ENCODE peak calls at places on chromosome 11, in seven cellular contexts. One of them, this sample, is unnamed.

GRCh38 chr11:102824541-102824940 is 18.9 kb downstream of the MMP3 start:
- DNase-seq in H7: no peak
- DNase-seq in AG04450: no peak
- DNase-seq in CD8-positive, alpha-beta memory T cell: no peak
- DNase-seq in suprapubic skin: no peak
- DNase-seq in AG10803: peak; percentile 54
- DNase-seq in Caco-2: no peak
- DNase-seq in this sample: no peak

GRCh38 chr11:74683279-74683871 is 47.9 kb downstream of the CHRDL2 start:
- DNase-seq in AG10803: peak; percentile 25
- DNase-seq in H7: peak; percentile 89
- DNase-seq in AG04450: no peak
- DNase-seq in suprapubic skin: peak; percentile 51
- DNase-seq in CD8-positive, alpha-beta memory T cell: no peak
- DNase-seq in Caco-2: peak; percentile 17
- DNase-seq in this sample: no peak

GRCh38 chr11:119974467-119974866 is 163.4 kb downstream of the TRIM29 start:
- DNase-seq in AG04450: no peak
- DNase-seq in Caco-2: no peak
- DNase-seq in AG10803: no peak
- DNase-seq in CD8-positive, alpha-beta memory T cell: no peak
- DNase-seq in H7: no peak
- DNase-seq in suprapubic skin: no peak
- DNase-seq in this sample: no peak

GRCh38 chr11:121095561-121095960 is 5.5 kb upstream of the TECTA start:
- DNase-seq in AG10803: no peak
- DNase-seq in H7: no peak
- DNase-seq in suprapubic skin: no peak
- DNase-seq in Caco-2: no peak
- DNase-seq in CD8-positive, alpha-beta memory T cell: no peak
- DNase-seq in AG04450: no peak
- DNase-seq in this sample: no peak

GRCh38 chr11:44003736-44004451 is 43.9 kb upstream of the ACCSL start:
- DNase-seq in CD8-positive, alpha-beta memory T cell: no peak
- DNase-seq in AG04450: no peak
- DNase-seq in Caco-2: peak; percentile 17
- DNase-seq in H7: peak; percentile 16
- DNase-seq in suprapubic skin: no peak
- DNase-seq in AG10803: no peak
- DNase-seq in this sample: no peak

GRCh38 chr11:34105079-34105956 is at the start of gene NAT10:
- DNase-seq in CD8-positive, alpha-beta memory T cell: peak; percentile 97
- DNase-seq in H7: peak; percentile 89
- DNase-seq in Caco-2: peak; percentile 99
- DNase-seq in suprapubic skin: peak; percentile 99
- DNase-seq in AG10803: peak; percentile 99
- DNase-seq in AG04450: peak; percentile 97
- DNase-seq in this sample: peak; percentile 99

GRCh38 chr11:61782841-61783240 is 9.6 kb downstream of the TMEM258 start:
- DNase-seq in AG10803: no peak
- DNase-seq in Caco-2: no peak
- DNase-seq in H7: peak; percentile 42
- DNase-seq in AG04450: no peak
- DNase-seq in CD8-positive, alpha-beta memory T cell: no peak
- DNase-seq in suprapubic skin: no peak
- DNase-seq in this sample: no peak

GRCh38 chr11:19201737-19202605 is at the start of gene CSRP3:
- DNase-seq in Caco-2: no peak
- DNase-seq in CD8-positive, alpha-beta memory T cell: no peak
- DNase-seq in AG10803: peak; percentile 11
- DNase-seq in AG04450: no peak
- DNase-seq in suprapubic skin: no peak
- DNase-seq in H7: no peak
- DNase-seq in this sample: no peak

GRCh38 chr11:126061707-126062678 is 673 bp downstream of the CDON start:
- DNase-seq in AG04450: no peak
- DNase-seq in H7: peak; percentile 79
- DNase-seq in Caco-2: peak; percentile 65
- DNase-seq in AG10803: peak; percentile 12
- DNase-seq in suprapubic skin: peak; percentile 85
- DNase-seq in CD8-positive, alpha-beta memory T cell: peak; percentile 10
- DNase-seq in this sample: peak; percentile 11

GRCh38 chr11:111417766-111418435 is 38.8 kb upstream of the POU2AF1 start:
- DNase-seq in H7: no peak
- DNase-seq in AG10803: peak; percentile 31
- DNase-seq in CD8-positive, alpha-beta memory T cell: no peak
- DNase-seq in Caco-2: peak; percentile 25
- DNase-seq in AG04450: peak; percentile 98
- DNase-seq in suprapubic skin: no peak
- DNase-seq in this sample: peak; percentile 95

GRCh38 chr11:94557391-94557790 is 9.8 kb upstream of the PIWIL4 start:
- DNase-seq in CD8-positive, alpha-beta memory T cell: no peak
- DNase-seq in AG10803: peak; percentile 62
- DNase-seq in Caco-2: no peak
- DNase-seq in H7: no peak
- DNase-seq in suprapubic skin: no peak
- DNase-seq in AG04450: no peak
- DNase-seq in this sample: no peak

GRCh38 chr11:47994417-47994816 is 14.1 kb downstream of the PTPRJ start:
- DNase-seq in suprapubic skin: no peak
- DNase-seq in Caco-2: no peak
- DNase-seq in H7: no peak
- DNase-seq in AG04450: no peak
- DNase-seq in CD8-positive, alpha-beta memory T cell: no peak
- DNase-seq in AG10803: no peak
- DNase-seq in this sample: no peak

GRCh38 chr11:8766043-8766992 is 83.7 kb downstream of the RPL27A start:
- DNase-seq in H7: no peak
- DNase-seq in AG10803: peak; percentile 65
- DNase-seq in suprapubic skin: no peak
- DNase-seq in AG04450: no peak
- DNase-seq in Caco-2: no peak
- DNase-seq in CD8-positive, alpha-beta memory T cell: no peak
- DNase-seq in this sample: no peak

GRCh38 chr11:20609727-20610707 is 10.6 kb downstream of the SLC6A5 start:
- DNase-seq in AG04450: peak; percentile 13
- DNase-seq in AG10803: peak; percentile 51
- DNase-seq in H7: peak; percentile 92
- DNase-seq in CD8-positive, alpha-beta memory T cell: peak; percentile 24
- DNase-seq in suprapubic skin: peak; percentile 69
- DNase-seq in Caco-2: peak; percentile 80
- DNase-seq in this sample: peak; percentile 79

GRCh38 chr11:32891657-32892354 is 805 bp upstream of the QSER1 start:
- DNase-seq in H7: peak; percentile 67
- DNase-seq in Caco-2: no peak
- DNase-seq in AG10803: peak; percentile 11
- DNase-seq in AG04450: no peak
- DNase-seq in CD8-positive, alpha-beta memory T cell: no peak
- DNase-seq in suprapubic skin: no peak
- DNase-seq in this sample: peak; percentile 37

GRCh38 chr11:73596547-73596946 is 1.4 kb downstream of the FAM168A start:
- DNase-seq in Caco-2: no peak
- DNase-seq in AG04450: no peak
- DNase-seq in H7: no peak
- DNase-seq in suprapubic skin: no peak
- DNase-seq in AG10803: no peak
- DNase-seq in CD8-positive, alpha-beta memory T cell: no peak
- DNase-seq in this sample: no peak
- H3K4me3 ChIP-seq in Caco-2: no peak overlapping the region
- H3K4me3 ChIP-seq in AG04450: peak overlapping the region; percentile 80
- H3K4me3 ChIP-seq in H7: no peak overlapping the region
- H3K4me3 ChIP-seq in suprapubic skin: peak overlapping the region; percentile 85
- H3K4me3 ChIP-seq in AG10803: peak overlapping the region; percentile 72
- H3K4me3 ChIP-seq in CD8-positive, alpha-beta memory T cell: peak overlapping the region; percentile 93
- H3K4me3 ChIP-seq in this sample: peak overlapping the region; percentile 93

DNA sequence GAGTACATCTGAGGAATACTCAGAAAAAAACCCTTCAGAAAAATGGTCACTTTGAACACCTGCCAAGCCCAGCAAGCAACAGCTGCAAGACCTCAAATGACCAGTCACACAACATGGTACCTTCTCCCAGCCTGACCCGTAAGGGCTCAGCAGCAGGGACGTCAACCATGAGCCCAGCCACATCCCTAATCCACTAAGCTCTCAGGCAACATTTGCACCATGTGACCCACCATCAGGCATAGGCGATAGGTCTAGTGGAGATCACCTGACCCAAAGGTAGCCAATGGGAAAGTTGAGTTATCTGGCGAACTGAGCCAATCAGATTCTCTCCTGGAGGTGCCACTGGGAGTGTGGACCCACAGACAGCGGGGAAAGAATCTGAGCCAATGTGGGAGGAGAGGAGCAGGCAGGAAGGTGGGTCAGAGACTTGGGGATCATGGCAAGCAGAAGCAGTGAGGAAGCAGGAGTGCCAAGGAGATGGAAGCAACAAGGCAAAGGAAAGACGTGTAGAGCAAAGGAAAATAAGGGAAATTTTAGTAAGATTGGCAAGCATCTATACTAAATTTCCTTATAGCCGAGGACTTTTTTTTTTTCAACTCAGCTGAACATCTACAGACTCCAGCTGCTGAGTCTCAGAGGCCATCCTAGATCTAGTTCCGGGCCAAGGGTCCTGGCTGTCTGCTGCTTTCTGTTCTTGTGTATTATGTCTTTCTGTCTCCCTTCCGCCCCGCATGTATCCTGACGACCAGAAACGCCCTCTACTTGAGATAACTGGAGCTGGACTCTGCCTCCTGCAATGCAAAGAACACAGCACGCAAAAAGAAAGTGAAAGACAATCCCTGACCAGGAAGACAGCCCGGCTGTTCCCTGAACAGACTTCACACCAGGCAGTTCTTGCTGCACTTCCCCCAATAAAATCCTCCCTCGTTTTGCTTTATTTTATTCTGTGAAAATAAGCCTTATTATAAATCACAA is 11.0 kb upstream of the PLAAT2 start:
- DNase-seq in Caco-2: peak; percentile 87
- DNase-seq in CD8-positive, alpha-beta memory T cell: peak; percentile 23
- DNase-seq in H7: no peak
- DNase-seq in AG10803: peak; percentile 55
- DNase-seq in suprapubic skin: no peak
- DNase-seq in AG04450: peak; percentile 72
- DNase-seq in this sample: peak; percentile 80
- H3K4me3 ChIP-seq in Caco-2: peak overlapping the region; percentile 22
- H3K4me3 ChIP-seq in CD8-positive, alpha-beta memory T cell: peak overlapping the region; percentile 40
- H3K4me3 ChIP-seq in H7: no peak overlapping the region
- H3K4me3 ChIP-seq in AG10803: peak overlapping the region; percentile 42
- H3K4me3 ChIP-seq in suprapubic skin: peak overlapping the region; percentile 25
- H3K4me3 ChIP-seq in AG04450: peak overlapping the region; percentile 42
- H3K4me3 ChIP-seq in this sample: peak overlapping the region; percentile 45

GRCh38 chr11:118610220-118610772 is 2.9 kb downstream of the PHLDB1 start:
- DNase-seq in AG10803: no peak
- DNase-seq in H7: peak; percentile 75
- DNase-seq in AG04450: no peak
- DNase-seq in suprapubic skin: peak; percentile 73
- DNase-seq in CD8-positive, alpha-beta memory T cell: peak; percentile 9
- DNase-seq in Caco-2: no peak
- DNase-seq in this sample: no peak
- H3K4me3 ChIP-seq in AG10803: peak overlapping the region; percentile 72
- H3K4me3 ChIP-seq in H7: peak overlapping the region; percentile 34
- H3K4me3 ChIP-seq in AG04450: peak overlapping the region; percentile 83
- H3K4me3 ChIP-seq in suprapubic skin: peak overlapping the region; percentile 69
- H3K4me3 ChIP-seq in CD8-positive, alpha-beta memory T cell: peak overlapping the region; percentile 43
- H3K4me3 ChIP-seq in Caco-2: no peak overlapping the region
- H3K4me3 ChIP-seq in this sample: no peak overlapping the region

GRCh38 chr11:118174006-118174567 is 2.4 kb downstream of the SCN2B start:
- DNase-seq in AG10803: no peak
- DNase-seq in H7: no peak
- DNase-seq in Caco-2: no peak
- DNase-seq in CD8-positive, alpha-beta memory T cell: no peak
- DNase-seq in AG04450: no peak
- DNase-seq in suprapubic skin: no peak
- DNase-seq in this sample: no peak

GRCh38 chr11:118175031-118175531 is 1.4 kb downstream of the SCN2B start:
- DNase-seq in AG04450: no peak
- DNase-seq in H7: no peak
- DNase-seq in CD8-positive, alpha-beta memory T cell: no peak
- DNase-seq in AG10803: peak; percentile 51
- DNase-seq in suprapubic skin: no peak
- DNase-seq in Caco-2: no peak
- DNase-seq in this sample: no peak

GRCh38 chr11:118176400-118177134 is at the start of gene SCN2B:
- DNase-seq in H7: peak; percentile 75
- DNase-seq in AG10803: no peak
- DNase-seq in suprapubic skin: no peak
- DNase-seq in AG04450: no peak
- DNase-seq in CD8-positive, alpha-beta memory T cell: no peak
- DNase-seq in Caco-2: no peak
- DNase-seq in this sample: no peak

GRCh38 chr11:118172356-118172755 is 4.1 kb downstream of the SCN2B start:
- DNase-seq in AG04450: no peak
- DNase-seq in suprapubic skin: no peak
- DNase-seq in H7: no peak
- DNase-seq in AG10803: no peak
- DNase-seq in Caco-2: no peak
- DNase-seq in CD8-positive, alpha-beta memory T cell: no peak
- DNase-seq in this sample: no peak

DNA sequence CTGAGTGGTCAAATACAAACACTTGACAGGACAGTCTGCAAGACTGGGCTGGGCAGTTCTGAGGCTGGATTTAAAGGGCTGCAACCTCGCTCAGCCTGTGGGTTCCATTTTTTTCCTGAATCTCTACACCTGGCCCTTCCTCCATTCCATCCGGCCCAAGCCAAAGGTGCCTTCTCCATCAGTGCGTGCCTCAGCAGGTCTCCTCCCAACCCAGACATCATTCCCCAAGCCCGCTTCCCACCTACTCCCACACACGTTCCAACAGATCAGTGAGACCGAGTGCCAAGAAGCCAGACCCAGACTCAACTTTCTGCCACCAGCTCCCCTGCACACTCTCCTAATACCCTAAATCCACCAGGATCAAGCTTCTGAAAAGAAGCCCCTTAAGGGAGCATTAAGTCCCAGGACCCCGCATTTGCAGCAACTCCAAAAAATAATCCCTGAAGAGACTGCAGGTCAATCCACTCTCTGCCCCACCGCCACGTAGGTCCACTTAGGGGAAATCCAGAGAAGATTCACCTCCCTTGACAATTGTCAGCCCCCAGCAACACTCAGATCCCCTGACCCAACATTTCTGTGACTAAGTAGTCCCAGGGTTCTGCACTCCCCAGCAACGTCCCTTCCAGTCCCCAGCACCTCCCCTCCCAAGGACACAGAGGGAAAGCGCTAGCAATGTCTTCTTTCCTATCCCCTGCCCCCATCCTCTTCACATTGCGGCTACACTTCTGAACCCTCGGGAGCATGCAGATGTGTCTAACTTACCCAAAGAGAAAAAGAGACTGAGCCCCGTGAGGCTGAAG is 639 bp downstream of the SCN2B start:
- DNase-seq in CD8-positive, alpha-beta memory T cell: no peak
- DNase-seq in Caco-2: no peak
- DNase-seq in AG04450: no peak
- DNase-seq in AG10803: no peak
- DNase-seq in suprapubic skin: no peak
- DNase-seq in H7: peak; percentile 60
- DNase-seq in this sample: no peak
- H3K4me3 ChIP-seq in CD8-positive, alpha-beta memory T cell: no peak overlapping the region
- H3K4me3 ChIP-seq in Caco-2: no peak overlapping the region
- H3K4me3 ChIP-seq in AG04450: no peak overlapping the region
- H3K4me3 ChIP-seq in AG10803: no peak overlapping the region
- H3K4me3 ChIP-seq in suprapubic skin: peak overlapping the region; percentile 29
- H3K4me3 ChIP-seq in H7: peak overlapping the region; percentile 58
- H3K4me3 ChIP-seq in this sample: no peak overlapping the region

This sample was measured in GM12865.